ENCODE peak calls at places on chromosomes 13 and 19, in ten cellular contexts. B is fibroblast of pulmonary artery, J is tibial artery, M is Panc1, E is cerebellum, N is caudate nucleus, Q is ureter, A is left ventricle myocardium inferior, S is HEK293T, P is WTC11. L is an unnamed sample.

GRCh38 chr13:65605386-65605785 is 1624.8 kb downstream of the PCDH9 start:
- DNase-seq in J (no peak), E (no peak), P (no peak), A (no peak), S (no peak), B (peak), N (no peak), M (no peak), Q (no peak), L (no peak)

GRCh38 chr13:96991072-96991471 is 3.2 kb downstream of the OXGR1 start:
- DNase-seq in A (no peak), J (no peak), N (no peak), S (no peak), M (no peak), P (no peak), B (no peak), Q (no peak), E (no peak), L (no peak)

GRCh38 chr19:36837902-36838783 is at the start of gene ZNF790:
- DNase-seq in N (peak), M (peak), B (peak), E (peak), J (peak), S (peak), A (peak), Q (peak), P (peak), L (peak)

GRCh38 chr19:991174-991931 is 7.2 kb downstream of the WDR18 start:
- DNase-seq in J (no peak), M (no peak), S (peak), A (no peak), E (no peak), B (peak), N (peak), P (peak), Q (no peak), L (no peak)

GRCh38 chr19:18507727-18508440 is 14.0 kb downstream of the ELL start:
- DNase-seq in N (no peak), S (no peak), M (no peak), J (no peak), A (peak), E (no peak), Q (no peak), B (no peak), P (no peak), L (no peak)

GRCh38 chr13:111911754-111912452 is 155.0 kb upstream of the SOX1 start:
- DNase-seq in J (peak), E (no peak), B (no peak), M (no peak), A (no peak), Q (peak), S (no peak), P (peak), N (no peak), L (peak)

GRCh38 chr19:13277104-13277809 is 127.0 kb downstream of the IER2 start:
- DNase-seq in Q (peak), E (peak), A (peak), P (peak), S (peak), N (no peak), B (peak), M (peak), J (no peak), L (no peak)

GRCh38 chr19:17575871-17576757 is 20.7 kb downstream of the COLGALT1 start:
- DNase-seq in P (no peak), A (no peak), E (no peak), J (no peak), Q (no peak), S (no peak), N (no peak), B (no peak), M (no peak), L (no peak)

GRCh38 chr19:50896591-50897190 is 14.5 kb downstream of the KLK4 start:
- DNase-seq in N (no peak), A (no peak), E (no peak), P (no peak), J (peak), Q (peak), B (peak), S (no peak), M (peak), L (no peak)

GRCh38 chr19:44512326-44513298 is 12.3 kb upstream of the ZNF180 start:
- DNase-seq in N (no peak), P (peak), J (no peak), M (no peak), Q (no peak), A (no peak), S (peak), B (peak), E (no peak), L (no peak)

GRCh38 chr19:29006057-29006735 is 206.8 kb downstream of the UQCRFS1 start:
- DNase-seq in M (no peak), A (no peak), B (peak), J (no peak), E (no peak), P (no peak), N (no peak), S (no peak), Q (no peak), L (no peak)

L was measured in osteocyte.